ENCODE peak calls at places on chromosomes 12 and 14, in eight cellular contexts. J is endodermal cell, U is fibroblast of mammary gland, Z is keratinocyte, B is WTC11, R is fibroblast of villous mesenchyme, E is MCF 10A, L is spleen. W is an unnamed sample.

GRCh38 chr12:112418248-112418595 is 525 bp upstream of the PTPN11 start:
- DNase-seq in J (no peak), U (no peak), Z (no peak), B (peak; percentile 14), R (no peak), E (no peak), L (no peak), W (no peak)

GRCh38 chr14:60878536-60878935 is 102.3 kb downstream of the TRMT5 start:
- DNase-seq in J (no peak), U (no peak), Z (no peak), B (no peak), R (peak; percentile 38), E (peak; percentile 1), L (no peak), W (no peak)

GRCh38 chr14:26427059-26427458 is 170.8 kb downstream of the NOVA1 start:
- DNase-seq in J (no peak), U (peak; percentile 77), Z (no peak), B (no peak), R (peak; percentile 36), E (peak; percentile 0), L (no peak), W (no peak)

GRCh38 chr12:50017047-50017446 is 8.2 kb downstream of the RACGAP1 start:
- DNase-seq in J (peak; percentile 15), U (peak; percentile 96), Z (no peak), B (no peak), R (peak; percentile 98), E (peak; percentile 79), L (no peak), W (no peak)

GRCh38 chr12:107349008-107349747 is 255.8 kb upstream of the CRY1 start:
- DNase-seq in J (peak; percentile 74), U (peak; percentile 84), Z (peak; percentile 98), B (no peak), R (peak; percentile 24), E (peak; percentile 94), L (no peak), W (no peak)

GRCh38 chr12:18101043-18101442 is 11.1 kb upstream of the RERGL start:
- DNase-seq in J (no peak), U (no peak), Z (no peak), B (no peak), R (no peak), E (no peak), L (no peak), W (no peak)

GRCh38 chr14:34331728-34332623 is 130.1 kb downstream of the SPTSSA start:
- DNase-seq in J (peak; percentile 93), U (peak; percentile 55), Z (no peak), B (peak; percentile 80), R (peak; percentile 55), E (peak; percentile 82), L (peak; percentile 78), W (peak; percentile 80)

GRCh38 chr12:41013921-41014642 is 174.0 kb upstream of the PDZRN4 start:
- DNase-seq in J (no peak), U (peak; percentile 53), Z (no peak), B (no peak), R (peak; percentile 7), E (peak; percentile 16), L (no peak), W (no peak)

GRCh38 chr12:6277982-6278438 is 32.5 kb upstream of the PLEKHG6 start:
- DNase-seq in J (no peak), U (no peak), Z (no peak), B (no peak), R (no peak), E (peak; percentile 76), L (peak; percentile 79), W (no peak)

GRCh38 chr14:105845725-105846309 is 319.4 kb downstream of the TMEM121 start:
- DNase-seq in J (peak; percentile 7), U (no peak), Z (no peak), B (no peak), R (no peak), E (no peak), L (peak; percentile 67), W (no peak)

GRCh38 chr12:29672580-29672979 is 111.2 kb downstream of the TMTC1 start:
- DNase-seq in J (no peak), U (no peak), Z (no peak), B (no peak), R (no peak), E (no peak), L (no peak), W (no peak)

GRCh38 chr14:94342334-94342934 is 19.3 kb upstream of the SERPINA6 start:
- DNase-seq in J (no peak), U (peak; percentile 100), Z (peak; percentile 96), B (no peak), R (peak; percentile 90), E (peak; percentile 100), L (no peak), W (no peak)

GRCh38 chr12:92928431-92928961 is 599 bp downstream of the EEA1 start:
- DNase-seq in J (peak; percentile 73), U (peak; percentile 17), Z (no peak), B (peak; percentile 16), R (no peak), E (peak; percentile 22), L (no peak), W (no peak)

GRCh38 chr12:105053116-105053572 is 31.1 kb downstream of the ALDH1L2 start:
- DNase-seq in J (peak; percentile 95), U (peak; percentile 87), Z (peak; percentile 23), B (peak; percentile 79), R (peak; percentile 76), E (peak; percentile 82), L (peak; percentile 81), W (peak; percentile 78)

GRCh38 chr12:56315626-56316473 is at the start of gene CNPY2:
- DNase-seq in J (peak; percentile 100), U (peak; percentile 96), Z (peak; percentile 98), B (peak; percentile 97), R (peak; percentile 98), E (peak; percentile 99), L (peak; percentile 99), W (peak; percentile 97)

GRCh38 chr12:39764944-39765560 is 145.4 kb upstream of the ABCD2 start:
- DNase-seq in J (no peak), U (peak; percentile 61), Z (no peak), B (no peak), R (peak; percentile 52), E (peak; percentile 47), L (no peak), W (no peak)

DNA sequence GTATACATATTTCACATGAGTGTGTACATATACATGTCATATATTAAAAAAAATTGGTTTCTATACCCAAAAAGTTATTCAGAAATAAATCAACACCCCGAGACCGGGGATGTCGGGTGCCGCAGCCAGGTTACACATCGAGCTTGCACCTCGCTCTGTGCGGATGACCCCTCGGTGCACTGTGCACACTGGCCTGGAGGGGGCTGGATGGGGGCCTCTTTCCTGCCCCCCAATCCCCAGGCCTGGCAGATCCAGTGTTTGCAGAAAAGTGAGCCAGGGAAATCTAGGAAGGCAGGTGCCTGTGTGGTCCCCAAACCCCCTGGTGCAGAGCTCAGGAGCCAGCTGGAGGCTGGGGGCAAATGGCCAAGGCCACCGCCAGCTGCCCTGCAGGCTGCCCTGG is 27.1 kb upstream of the GPR68 start:
- DNase-seq in J (no peak), U (no peak), Z (no peak), B (no peak), R (no peak), E (no peak), L (no peak), W (no peak)
- TF ChIP-seq CTCF in J (peak; percentile 22), U (no peak), Z (no peak), B (no peak), R (no peak), E (no peak), L (no peak), W (no peak)

DNA sequence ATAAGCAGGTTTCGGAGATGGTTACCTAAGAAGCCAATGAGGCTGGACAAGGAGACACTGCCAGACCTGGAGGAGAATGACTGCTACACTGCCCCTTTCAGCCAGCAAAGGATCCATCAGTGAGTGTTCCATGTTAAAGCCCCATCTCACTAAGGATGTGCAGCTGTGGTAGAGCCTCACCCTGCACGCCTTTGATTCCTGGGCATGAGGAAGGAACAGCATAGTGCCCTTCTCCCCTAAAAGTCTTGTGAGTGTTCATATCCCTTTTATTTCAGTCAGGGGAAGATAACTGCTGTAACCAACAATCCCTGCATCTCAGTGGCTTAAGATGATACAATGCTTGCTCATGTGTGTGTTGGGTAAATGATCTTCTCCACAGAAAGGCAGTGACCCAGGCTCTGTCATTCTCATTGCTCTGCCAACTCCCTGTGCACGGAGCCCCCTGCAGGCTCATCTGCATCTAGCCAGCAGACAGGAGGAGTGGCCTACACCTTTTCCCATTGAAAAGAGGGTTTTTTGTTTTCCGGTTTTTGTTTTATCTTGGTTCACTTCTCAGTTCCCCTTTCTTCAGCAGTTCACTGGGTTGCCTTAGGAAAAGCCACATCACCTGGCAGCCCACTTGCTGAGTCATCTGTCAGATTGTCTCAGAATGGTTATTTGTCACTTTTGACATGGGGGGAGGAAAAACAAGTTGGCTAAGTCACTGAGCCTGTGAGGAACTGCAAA is 193.1 kb downstream of the ANO4 start:
- DNase-seq in J (peak; percentile 93), U (peak; percentile 83), Z (no peak), B (peak; percentile 65), R (peak; percentile 52), E (peak; percentile 53), L (no peak), W (peak; percentile 57)
- TF ChIP-seq CTCF in J (peak; percentile 83), U (peak; percentile 77), Z (peak; percentile 64), B (peak; percentile 21), R (peak; percentile 25), E (peak; percentile 24), L (no peak), W (peak; percentile 15)

GRCh38 chr14:90597961-90598360 is 201.1 kb downstream of the CALM1 start:
- DNase-seq in J (no peak), U (no peak), Z (no peak), B (no peak), R (no peak), E (no peak), L (no peak), W (no peak)

GRCh38 chr14:90600619-90601018 is 203.8 kb downstream of the CALM1 start:
- DNase-seq in J (no peak), U (no peak), Z (no peak), B (no peak), R (no peak), E (no peak), L (no peak), W (peak; percentile 69)

GRCh38 chr14:90601521-90601920 is 204.7 kb downstream of the CALM1 start:
- DNase-seq in J (no peak), U (no peak), Z (no peak), B (no peak), R (no peak), E (no peak), L (no peak), W (no peak)

GRCh38 chr14:90599339-90599738 is 202.5 kb downstream of the CALM1 start:
- DNase-seq in J (no peak), U (no peak), Z (no peak), B (no peak), R (no peak), E (no peak), L (no peak), W (no peak)

GRCh38 chr14:90599748-90600507 is 203.1 kb downstream of the CALM1 start:
- DNase-seq in J (no peak), U (peak; percentile 17), Z (no peak), B (no peak), R (no peak), E (peak; percentile 4), L (no peak), W (peak; percentile 58)
- TF ChIP-seq CTCF in J (peak; percentile 41), U (no peak), Z (peak; percentile 4), B (no peak), R (no peak), E (no peak), L (no peak), W (no peak)

GRCh38 chr14:68775614-68776126 is 17.2 kb downstream of the ZFP36L1 start:
- DNase-seq in J (peak; percentile 47), U (no peak), Z (no peak), B (no peak), R (no peak), E (no peak), L (peak; percentile 61), W (peak; percentile 2)
- TF ChIP-seq CTCF in J (peak; percentile 68), U (no peak), Z (no peak), B (no peak), R (no peak), E (peak; percentile 5), L (no peak), W (peak; percentile 29)

GRCh38 chr14:102779574-102780315 is 2.5 kb downstream of the TRAF3 start:
- DNase-seq in J (peak; percentile 45), U (peak; percentile 27), Z (no peak), B (no peak), R (no peak), E (no peak), L (peak; percentile 15), W (no peak)
- TF ChIP-seq CTCF in J (no peak), U (no peak), Z (no peak), B (no peak), R (no peak), E (no peak), L (no peak), W (no peak)

W was measured in glutamatergic neuron.